ENCODE peak calls at places on chromosome X, in ten cellular contexts. N, X, Q, V, M, G, Y, S, T and I are unnamed samples.

GRCh38 chrX:2536974-2537373 is 36.2 kb upstream of the DHRSX start:
- ATAC-seq in N (no peak), X (no peak), Q (no peak), V (no peak), M (no peak), G (peak), Y (no peak), S (no peak), T (no peak), I (no peak)

GRCh38 chrX:9352683-9353430 is 112.0 kb upstream of the TBL1X start:
- ATAC-seq in N (no peak), X (no peak), Q (no peak), V (no peak), M (no peak), G (peak), Y (peak), S (peak), T (peak), I (peak)

GRCh38 chrX:74065831-74066390 is 238.1 kb upstream of the ZCCHC13 start:
- ATAC-seq in N (no peak), X (no peak), Q (no peak), V (no peak), M (no peak), G (no peak), Y (no peak), S (no peak), T (no peak), I (no peak)

GRCh38 chrX:97398030-97398551 is 514.4 kb downstream of the RPA4 start:
- ATAC-seq in N (no peak), X (no peak), Q (no peak), V (no peak), M (no peak), G (no peak), Y (no peak), S (no peak), T (no peak), I (no peak)

GRCh38 chrX:151754042-151754419 is 19.5 kb downstream of the CNGA2 start:
- ATAC-seq in N (peak), X (peak), Q (no peak), V (peak), M (peak), G (no peak), Y (peak), S (no peak), T (peak), I (no peak)

GRCh38 chrX:48515842-48516241 is 5.8 kb upstream of the EBP start:
- ATAC-seq in N (no peak), X (no peak), Q (no peak), V (no peak), M (no peak), G (no peak), Y (peak), S (no peak), T (no peak), I (no peak)

GRCh38 chrX:28787206-28787605 is 200.0 kb downstream of the IL1RAPL1 start:
- ATAC-seq in N (no peak), X (no peak), Q (no peak), V (no peak), M (peak), G (no peak), Y (no peak), S (no peak), T (no peak), I (no peak)

GRCh38 chrX:3743821-3744439 is 30.5 kb upstream of the PRKX start:
- ATAC-seq in N (no peak), X (no peak), Q (no peak), V (no peak), M (no peak), G (no peak), Y (no peak), S (peak), T (peak), I (no peak)

GRCh38 chrX:114841051-114841450 is 176.4 kb downstream of the IL13RA2 start:
- ATAC-seq in N (no peak), X (no peak), Q (no peak), V (no peak), M (no peak), G (no peak), Y (no peak), S (no peak), T (no peak), I (no peak)

GRCh38 chrX:63746715-63747114 is 38.3 kb downstream of the ARHGEF9 start:
- ATAC-seq in N (no peak), X (no peak), Q (no peak), V (no peak), M (no peak), G (no peak), Y (no peak), S (no peak), T (no peak), I (no peak)

GRCh38 chrX:24647257-24648058 is at the start of gene PCYT1B:
- ATAC-seq in N (peak), X (peak), Q (peak), V (no peak), M (peak), G (peak), Y (peak), S (peak), T (peak), I (peak)

GRCh38 chrX:133258481-133258880 is 40.3 kb upstream of the TFDP3 start:
- ATAC-seq in N (no peak), X (no peak), Q (no peak), V (no peak), M (peak), G (no peak), Y (no peak), S (no peak), T (no peak), I (peak)

GRCh38 chrX:18934708-18935107 is 49.2 kb downstream of the PHKA2 start:
- ATAC-seq in N (no peak), X (no peak), Q (no peak), V (no peak), M (no peak), G (no peak), Y (no peak), S (no peak), T (no peak), I (no peak)

GRCh38 chrX:17035111-17035510 is 88.7 kb downstream of the REPS2 start:
- ATAC-seq in N (no peak), X (no peak), Q (no peak), V (no peak), M (no peak), G (no peak), Y (no peak), S (no peak), T (peak), I (no peak)

GRCh38 chrX:154731203-154731602 is 19.7 kb downstream of the GAB3 start:
- ATAC-seq in N (no peak), X (no peak), Q (no peak), V (no peak), M (no peak), G (no peak), Y (no peak), S (no peak), T (no peak), I (no peak)

GRCh38 chrX:57951666-57952319 is 41.5 kb upstream of the ZXDA start:
- ATAC-seq in N (no peak), X (no peak), Q (no peak), V (no peak), M (no peak), G (peak), Y (peak), S (no peak), T (peak), I (peak)

GRCh38 chrX:18151661-18152060 is 69.0 kb downstream of the BEND2 start:
- ATAC-seq in N (no peak), X (no peak), Q (peak), V (no peak), M (no peak), G (peak), Y (peak), S (no peak), T (peak), I (no peak)

GRCh38 chrX:53481816-53482485 is 47.8 kb upstream of the HSD17B10 start:
- ATAC-seq in N (peak), X (peak), Q (peak), V (peak), M (peak), G (peak), Y (no peak), S (peak), T (peak), I (peak)

GRCh38 chrX:87337267-87337666 is 180.3 kb upstream of the KLHL4 start:
- ATAC-seq in N (no peak), X (no peak), Q (no peak), V (no peak), M (no peak), G (no peak), Y (no peak), S (no peak), T (no peak), I (no peak)

GRCh38 chrX:117985241-117985640 is 131.4 kb downstream of the KLHL13 start:
- ATAC-seq in N (no peak), X (no peak), Q (no peak), V (no peak), M (no peak), G (no peak), Y (no peak), S (no peak), T (no peak), I (no peak)

GRCh38 chrX:81120270-81120935 is 81.3 kb downstream of the HMGN5 start:
- ATAC-seq in N (peak), X (peak), Q (no peak), V (peak), M (peak), G (peak), Y (no peak), S (peak), T (peak), I (no peak)

GRCh38 chrX:88903989-88904718 is 157.1 kb downstream of the CPXCR1 start:
- ATAC-seq in N (no peak), X (no peak), Q (no peak), V (no peak), M (no peak), G (no peak), Y (no peak), S (no peak), T (no peak), I (no peak)

GRCh38 chrX:46710927-46711623 is 47.8 kb downstream of the SLC9A7 start:
- ATAC-seq in N (no peak), X (peak), Q (no peak), V (peak), M (no peak), G (no peak), Y (no peak), S (no peak), T (no peak), I (no peak)

GRCh38 chrX:42951747-42952146 is 173.8 kb upstream of the PPP1R2C start:
- ATAC-seq in N (no peak), X (no peak), Q (no peak), V (no peak), M (no peak), G (no peak), Y (no peak), S (no peak), T (no peak), I (no peak)

GRCh38 chrX:53669258-53669657 is 17.3 kb downstream of the HUWE1 start:
- ATAC-seq in N (no peak), X (no peak), Q (no peak), V (no peak), M (no peak), G (no peak), Y (no peak), S (no peak), T (no peak), I (no peak)

GRCh38 chrX:43552166-43552565 is 103.9 kb upstream of the MAOA start:
- ATAC-seq in N (no peak), X (peak), Q (no peak), V (no peak), M (peak), G (no peak), Y (no peak), S (no peak), T (peak), I (no peak)

GRCh38 chrX:110750526-110751189 is 45.0 kb downstream of the CHRDL1 start:
- ATAC-seq in N (no peak), X (no peak), Q (no peak), V (no peak), M (no peak), G (no peak), Y (no peak), S (no peak), T (no peak), I (peak)

GRCh38 chrX:107673933-107674479 is 45.7 kb downstream of the PRPS1 start:
- ATAC-seq in N (no peak), X (peak), Q (peak), V (no peak), M (peak), G (peak), Y (peak), S (peak), T (peak), I (peak)

GRCh38 chrX:39907964-39908616 is 189.7 kb downstream of the BCOR start:
- ATAC-seq in N (peak), X (peak), Q (peak), V (peak), M (peak), G (peak), Y (peak), S (no peak), T (peak), I (peak)

GRCh38 chrX:69028006-69028760 is 137.1 kb downstream of the PJA1 start:
- ATAC-seq in N (no peak), X (no peak), Q (no peak), V (no peak), M (no peak), G (no peak), Y (no peak), S (no peak), T (no peak), I (no peak)
- H3K27ac ChIP-seq in N (no peak), X (no peak), Q (peak), V (no peak), M (peak), G (no peak), Y (no peak), S (no peak), T (no peak), I (no peak)

GRCh38 chrX:54921427-54922021 is 900 bp downstream of the TRO start:
- ATAC-seq in N (peak), X (peak), Q (peak), V (peak), M (peak), G (peak), Y (peak), S (no peak), T (peak), I (peak)

GRCh38 chrX:54922547-54922946 is 1.9 kb downstream of the TRO start:
- ATAC-seq in N (no peak), X (no peak), Q (no peak), V (no peak), M (no peak), G (no peak), Y (no peak), S (no peak), T (no peak), I (no peak)

GRCh38 chrX:54923376-54923775 is 2.8 kb downstream of the TRO start:
- ATAC-seq in N (no peak), X (no peak), Q (no peak), V (no peak), M (no peak), G (no peak), Y (no peak), S (no peak), T (no peak), I (no peak)

GRCh38 chrX:54920610-54921426 is at the start of gene TRO:
- ATAC-seq in N (peak), X (peak), Q (peak), V (peak), M (peak), G (peak), Y (peak), S (no peak), T (peak), I (peak)
- H3K4me3 ChIP-seq in N (peak), X (peak), Q (peak), V (peak), M (peak), G (peak), Y (peak), S (peak), T (peak), I (peak)

GRCh38 chrX:72080150-72080549 is 51.6 kb downstream of the RTL5 start:
- ATAC-seq in N (no peak), X (no peak), Q (no peak), V (no peak), M (no peak), G (peak), Y (peak), S (no peak), T (peak), I (peak)

GRCh38 chrX:72081605-72082320 is 50.0 kb downstream of the RTL5 start:
- ATAC-seq in N (no peak), X (no peak), Q (no peak), V (no peak), M (no peak), G (no peak), Y (peak), S (no peak), T (no peak), I (no peak)

GRCh38 chrX:72080800-72081199 is 50.9 kb downstream of the RTL5 start:
- ATAC-seq in N (no peak), X (no peak), Q (no peak), V (no peak), M (no peak), G (no peak), Y (no peak), S (no peak), T (no peak), I (no peak)

GRCh38 chrX:72084114-72084513 is 47.6 kb downstream of the RTL5 start:
- ATAC-seq in N (no peak), X (no peak), Q (no peak), V (no peak), M (no peak), G (no peak), Y (no peak), S (no peak), T (no peak), I (no peak)

DNA sequence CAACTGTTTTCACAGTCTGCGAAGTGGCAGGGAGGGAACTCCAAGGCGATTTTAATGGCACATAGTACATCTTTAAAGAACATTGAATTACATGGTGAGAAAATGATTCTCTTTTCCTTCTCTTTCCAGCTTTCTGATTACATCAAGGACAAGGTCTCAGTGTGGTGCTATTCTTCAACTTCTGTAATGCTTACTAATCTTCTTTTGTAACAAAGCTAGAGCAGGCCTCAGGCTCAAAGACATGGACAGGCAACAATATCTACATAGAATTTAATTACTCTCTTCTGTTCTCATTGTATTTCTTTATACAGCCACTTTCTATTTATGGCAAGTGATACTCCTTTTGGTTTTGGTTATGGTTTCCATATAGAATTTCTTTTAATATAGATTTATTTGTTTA is 48.4 kb downstream of the RTL5 start:
- ATAC-seq in N (no peak), X (no peak), Q (no peak), V (no peak), M (no peak), G (no peak), Y (no peak), S (no peak), T (no peak), I (no peak)
- H3K27ac ChIP-seq in N (no peak), X (no peak), Q (no peak), V (no peak), M (no peak), G (no peak), Y (no peak), S (no peak), T (no peak), I (no peak)

GRCh38 chrX:41265615-41266014 is 68.3 kb upstream of the DDX3X start:
- ATAC-seq in N (peak), X (no peak), Q (peak), V (peak), M (no peak), G (no peak), Y (no peak), S (peak), T (peak), I (peak)
- H3K4me3 ChIP-seq in N (no peak), X (no peak), Q (peak), V (no peak), M (no peak), G (no peak), Y (no peak), S (no peak), T (no peak), I (peak)

DNA sequence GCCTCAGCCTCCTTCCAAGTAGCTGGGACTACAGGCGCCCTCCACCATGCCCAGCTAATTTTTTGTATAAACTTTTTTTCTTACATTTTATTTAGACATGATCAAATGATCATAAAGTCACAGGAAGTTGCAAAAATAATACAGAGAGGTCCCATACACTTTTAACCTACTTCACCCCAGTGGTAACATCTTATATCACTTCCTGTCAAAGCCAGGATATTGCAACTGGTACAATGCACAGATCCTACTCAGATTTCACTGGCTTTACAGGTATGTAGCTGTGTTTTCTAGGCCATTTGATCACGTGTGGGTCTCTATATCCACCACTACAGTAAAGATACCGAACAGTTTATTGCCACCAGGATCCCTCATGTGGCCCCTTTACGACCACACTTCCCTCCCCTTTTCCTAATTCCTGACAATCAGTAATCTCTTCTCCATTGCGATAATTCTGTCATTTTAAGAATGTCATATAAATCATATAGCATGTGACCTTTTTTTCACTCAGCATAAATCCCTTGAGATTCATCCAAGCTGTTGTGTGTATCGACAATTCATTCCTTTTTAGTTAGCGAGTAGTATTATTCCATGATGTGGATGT is 18.0 kb downstream of the RPS6KA3 start:
- ATAC-seq in N (no peak), X (no peak), Q (no peak), V (no peak), M (no peak), G (no peak), Y (no peak), S (no peak), T (no peak), I (no peak)
- H3K27ac ChIP-seq in N (no peak), X (no peak), Q (no peak), V (no peak), M (no peak), G (no peak), Y (no peak), S (no peak), T (no peak), I (no peak)